ENCODE peak calls at places on chromosome 19, in nine cellular contexts. One of them, this sample, is unnamed.

GRCh38 chr19:954672-955494 is 29.0 kb downstream of the ARID3A start:
- DNase-seq in uterus: no peak
- DNase-seq in colonic mucosa: no peak
- DNase-seq in heart left ventricle: no peak
- DNase-seq in GM23338: no peak
- DNase-seq in tibial artery: no peak
- DNase-seq in body of pancreas: no peak
- DNase-seq in stomach: no peak
- DNase-seq in cardiac muscle cell: peak; percentile 46
- DNase-seq in this sample: no peak

GRCh38 chr19:802888-803561 is 5.8 kb downstream of the PTBP1 start:
- DNase-seq in uterus: no peak
- DNase-seq in colonic mucosa: no peak
- DNase-seq in heart left ventricle: no peak
- DNase-seq in GM23338: peak; percentile 12
- DNase-seq in tibial artery: no peak
- DNase-seq in body of pancreas: no peak
- DNase-seq in stomach: no peak
- DNase-seq in cardiac muscle cell: no peak
- DNase-seq in this sample: no peak

GRCh38 chr19:57263244-57263643 is 17.0 kb upstream of the ZNF460 start:
- DNase-seq in uterus: no peak
- DNase-seq in colonic mucosa: no peak
- DNase-seq in heart left ventricle: no peak
- DNase-seq in GM23338: peak; percentile 26
- DNase-seq in tibial artery: no peak
- DNase-seq in body of pancreas: no peak
- DNase-seq in stomach: no peak
- DNase-seq in cardiac muscle cell: no peak
- DNase-seq in this sample: no peak

GRCh38 chr19:43675269-43675879 is 5.4 kb upstream of the PLAUR start:
- DNase-seq in uterus: no peak
- DNase-seq in colonic mucosa: peak; percentile 91
- DNase-seq in heart left ventricle: no peak
- DNase-seq in GM23338: peak; percentile 32
- DNase-seq in tibial artery: no peak
- DNase-seq in body of pancreas: peak; percentile 53
- DNase-seq in stomach: peak; percentile 84
- DNase-seq in cardiac muscle cell: peak; percentile 23
- DNase-seq in this sample: no peak

GRCh38 chr19:18991050-18991449 is 42.3 kb downstream of the SUGP2 start:
- DNase-seq in uterus: no peak
- DNase-seq in colonic mucosa: no peak
- DNase-seq in heart left ventricle: no peak
- DNase-seq in GM23338: no peak
- DNase-seq in tibial artery: no peak
- DNase-seq in body of pancreas: no peak
- DNase-seq in stomach: no peak
- DNase-seq in cardiac muscle cell: no peak
- DNase-seq in this sample: no peak

GRCh38 chr19:14632286-14632685 is 42.4 kb downstream of the ADGRE3 start:
- DNase-seq in uterus: no peak
- DNase-seq in colonic mucosa: peak; percentile 20
- DNase-seq in heart left ventricle: no peak
- DNase-seq in GM23338: peak; percentile 85
- DNase-seq in tibial artery: no peak
- DNase-seq in body of pancreas: no peak
- DNase-seq in stomach: no peak
- DNase-seq in cardiac muscle cell: peak; percentile 13
- DNase-seq in this sample: no peak

GRCh38 chr19:17479325-17479791 is 9.0 kb downstream of the SLC27A1 start:
- DNase-seq in uterus: no peak
- DNase-seq in colonic mucosa: no peak
- DNase-seq in heart left ventricle: no peak
- DNase-seq in GM23338: no peak
- DNase-seq in tibial artery: no peak
- DNase-seq in body of pancreas: no peak
- DNase-seq in stomach: no peak
- DNase-seq in cardiac muscle cell: peak; percentile 76
- DNase-seq in this sample: no peak

GRCh38 chr19:55116232-55117062 is 990 bp downstream of the PPP1R12C start:
- DNase-seq in uterus: peak; percentile 72
- DNase-seq in colonic mucosa: peak; percentile 69
- DNase-seq in heart left ventricle: peak; percentile 81
- DNase-seq in GM23338: peak; percentile 63
- DNase-seq in tibial artery: peak; percentile 84
- DNase-seq in body of pancreas: peak; percentile 43
- DNase-seq in stomach: peak; percentile 43
- DNase-seq in cardiac muscle cell: peak; percentile 73
- DNase-seq in this sample: peak; percentile 84

GRCh38 chr19:13946414-13946813 is 5.9 kb upstream of the DCAF15 start:
- DNase-seq in uterus: no peak
- DNase-seq in colonic mucosa: no peak
- DNase-seq in heart left ventricle: no peak
- DNase-seq in GM23338: no peak
- DNase-seq in tibial artery: no peak
- DNase-seq in body of pancreas: no peak
- DNase-seq in stomach: no peak
- DNase-seq in cardiac muscle cell: no peak
- DNase-seq in this sample: no peak

GRCh38 chr19:56158170-56158757 is 17.2 kb downstream of the ZNF444 start:
- DNase-seq in uterus: no peak
- DNase-seq in colonic mucosa: no peak
- DNase-seq in heart left ventricle: no peak
- DNase-seq in GM23338: no peak
- DNase-seq in tibial artery: no peak
- DNase-seq in body of pancreas: no peak
- DNase-seq in stomach: no peak
- DNase-seq in cardiac muscle cell: no peak
- DNase-seq in this sample: no peak

GRCh38 chr19:41958367-41959055 is 610 bp downstream of the RABAC1 start:
- DNase-seq in uterus: peak; percentile 82
- DNase-seq in colonic mucosa: peak; percentile 97
- DNase-seq in heart left ventricle: peak; percentile 91
- DNase-seq in GM23338: peak; percentile 96
- DNase-seq in tibial artery: peak; percentile 92
- DNase-seq in body of pancreas: peak; percentile 94
- DNase-seq in stomach: peak; percentile 93
- DNase-seq in cardiac muscle cell: peak; percentile 74
- DNase-seq in this sample: peak; percentile 66

GRCh38 chr19:893775-894090 is 449 bp downstream of the RNU6-9 start:
- DNase-seq in uterus: no peak
- DNase-seq in colonic mucosa: no peak
- DNase-seq in heart left ventricle: no peak
- DNase-seq in GM23338: no peak
- DNase-seq in tibial artery: no peak
- DNase-seq in body of pancreas: no peak
- DNase-seq in stomach: no peak
- DNase-seq in cardiac muscle cell: no peak
- DNase-seq in this sample: no peak

GRCh38 chr19:40610396-40611064 is 9.4 kb downstream of the LTBP4 start:
- DNase-seq in uterus: no peak
- DNase-seq in colonic mucosa: peak; percentile 77
- DNase-seq in heart left ventricle: no peak
- DNase-seq in GM23338: peak; percentile 42
- DNase-seq in tibial artery: peak; percentile 88
- DNase-seq in body of pancreas: peak; percentile 83
- DNase-seq in stomach: peak; percentile 77
- DNase-seq in cardiac muscle cell: no peak
- DNase-seq in this sample: no peak

GRCh38 chr19:5621311-5621944 is 1.1 kb downstream of the SAFB2 start:
- DNase-seq in uterus: peak; percentile 72
- DNase-seq in colonic mucosa: peak; percentile 27
- DNase-seq in heart left ventricle: no peak
- DNase-seq in GM23338: no peak
- DNase-seq in tibial artery: no peak
- DNase-seq in body of pancreas: peak; percentile 22
- DNase-seq in stomach: peak; percentile 27
- DNase-seq in cardiac muscle cell: peak; percentile 25
- DNase-seq in this sample: no peak

GRCh38 chr19:43525836-43526771 is 897 bp downstream of the ETHE1 start:
- DNase-seq in uterus: peak; percentile 28
- DNase-seq in colonic mucosa: peak; percentile 87
- DNase-seq in heart left ventricle: no peak
- DNase-seq in GM23338: peak; percentile 39
- DNase-seq in tibial artery: peak; percentile 74
- DNase-seq in body of pancreas: peak; percentile 43
- DNase-seq in stomach: peak; percentile 38
- DNase-seq in cardiac muscle cell: no peak
- DNase-seq in this sample: no peak

GRCh38 chr19:58361900-58362271 is 665 bp downstream of the ZNF497 start:
- DNase-seq in uterus: peak; percentile 53
- DNase-seq in colonic mucosa: no peak
- DNase-seq in heart left ventricle: peak; percentile 75
- DNase-seq in GM23338: peak; percentile 64
- DNase-seq in tibial artery: no peak
- DNase-seq in body of pancreas: peak; percentile 55
- DNase-seq in stomach: peak; percentile 38
- DNase-seq in cardiac muscle cell: peak; percentile 72
- DNase-seq in this sample: peak; percentile 72

GRCh38 chr19:4519521-4520277 is 1.4 kb upstream of the PLIN4 start:
- DNase-seq in uterus: peak; percentile 77
- DNase-seq in colonic mucosa: no peak
- DNase-seq in heart left ventricle: no peak
- DNase-seq in GM23338: no peak
- DNase-seq in tibial artery: no peak
- DNase-seq in body of pancreas: no peak
- DNase-seq in stomach: no peak
- DNase-seq in cardiac muscle cell: peak; percentile 46
- DNase-seq in this sample: no peak

GRCh38 chr19:4522291-4523002 is 4.2 kb upstream of the PLIN4 start:
- DNase-seq in uterus: no peak
- DNase-seq in colonic mucosa: no peak
- DNase-seq in heart left ventricle: no peak
- DNase-seq in GM23338: no peak
- DNase-seq in tibial artery: no peak
- DNase-seq in body of pancreas: no peak
- DNase-seq in stomach: no peak
- DNase-seq in cardiac muscle cell: no peak
- DNase-seq in this sample: no peak

GRCh38 chr19:4523306-4524110 is 5.2 kb upstream of the PLIN4 start:
- DNase-seq in uterus: no peak
- DNase-seq in colonic mucosa: peak; percentile 55
- DNase-seq in heart left ventricle: peak; percentile 80
- DNase-seq in GM23338: peak; percentile 74
- DNase-seq in tibial artery: no peak
- DNase-seq in body of pancreas: peak; percentile 36
- DNase-seq in stomach: peak; percentile 69
- DNase-seq in cardiac muscle cell: peak; percentile 63
- DNase-seq in this sample: no peak

GRCh38 chr19:4521170-4521887 is 3.0 kb upstream of the PLIN4 start:
- DNase-seq in uterus: no peak
- DNase-seq in colonic mucosa: no peak
- DNase-seq in heart left ventricle: no peak
- DNase-seq in GM23338: no peak
- DNase-seq in tibial artery: no peak
- DNase-seq in body of pancreas: no peak
- DNase-seq in stomach: no peak
- DNase-seq in cardiac muscle cell: peak; percentile 35
- DNase-seq in this sample: no peak

DNA sequence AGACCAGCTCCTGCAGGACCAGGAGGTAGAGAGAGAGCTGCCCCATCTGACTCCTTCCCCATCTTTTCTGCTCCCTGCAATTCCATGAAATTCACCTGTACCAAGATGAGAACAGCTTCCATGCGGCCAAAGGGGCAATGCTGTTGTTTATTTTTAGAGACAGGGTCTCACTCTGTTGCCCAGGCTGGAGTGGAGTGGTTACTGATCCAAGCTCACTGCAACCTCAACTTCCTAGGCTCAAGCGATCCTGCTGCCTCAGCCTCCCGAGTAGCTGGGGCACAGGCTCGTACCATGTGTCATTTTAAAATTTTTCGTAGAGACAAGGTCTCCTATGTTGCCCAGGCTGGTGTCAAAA is 3.6 kb upstream of the PLIN4 start:
- DNase-seq in uterus: no peak
- DNase-seq in colonic mucosa: no peak
- DNase-seq in heart left ventricle: no peak
- DNase-seq in GM23338: no peak
- DNase-seq in tibial artery: no peak
- DNase-seq in body of pancreas: no peak
- DNase-seq in stomach: no peak
- DNase-seq in cardiac muscle cell: no peak
- DNase-seq in this sample: no peak
- H3K4me1 ChIP-seq in uterus: no peaks in the 10 kb centered on the region
- H3K4me1 ChIP-seq in colonic mucosa: no peaks in the 10 kb centered on the region
- H3K4me1 ChIP-seq in heart left ventricle: peaks cover 23% of the 10 kb centered on the region
- H3K4me1 ChIP-seq in GM23338: no peaks in the 10 kb centered on the region
- H3K4me1 ChIP-seq in tibial artery: peaks cover 16% of the 10 kb centered on the region
- H3K4me1 ChIP-seq in body of pancreas: peaks cover 9% of the 10 kb centered on the region
- H3K4me1 ChIP-seq in stomach: peaks cover 13% of the 10 kb centered on the region
- H3K4me1 ChIP-seq in cardiac muscle cell: no peaks in the 10 kb centered on the region
- H3K4me1 ChIP-seq in this sample: peaks cover 3% of the 10 kb centered on the region

GRCh38 chr19:35052599-35053190 is 11.2 kb downstream of the HPN start:
- DNase-seq in uterus: no peak
- DNase-seq in colonic mucosa: no peak
- DNase-seq in heart left ventricle: no peak
- DNase-seq in GM23338: no peak
- DNase-seq in tibial artery: no peak
- DNase-seq in body of pancreas: no peak
- DNase-seq in stomach: no peak
- DNase-seq in cardiac muscle cell: no peak
- DNase-seq in this sample: no peak
- H3K27ac ChIP-seq in uterus: no peak overlapping the region
- H3K27ac ChIP-seq in colonic mucosa: no peak overlapping the region
- H3K27ac ChIP-seq in heart left ventricle: no peak overlapping the region
- H3K27ac ChIP-seq in GM23338: no peak overlapping the region
- H3K27ac ChIP-seq in tibial artery: no peak overlapping the region
- H3K27ac ChIP-seq in body of pancreas: no peak overlapping the region
- H3K27ac ChIP-seq in stomach: no peak overlapping the region
- H3K27ac ChIP-seq in cardiac muscle cell: no peak overlapping the region
- H3K27ac ChIP-seq in this sample: no peak overlapping the region

GRCh38 chr19:35994868-35995654 is at the start of gene SDHAF1:
- DNase-seq in uterus: peak; percentile 97
- DNase-seq in colonic mucosa: peak; percentile 98
- DNase-seq in heart left ventricle: peak; percentile 98
- DNase-seq in GM23338: peak; percentile 98
- DNase-seq in tibial artery: peak; percentile 98
- DNase-seq in body of pancreas: peak; percentile 97
- DNase-seq in stomach: peak; percentile 98
- DNase-seq in cardiac muscle cell: peak; percentile 96
- DNase-seq in this sample: peak; percentile 98
- TF ChIP-seq CTCF in uterus: no peak
- TF ChIP-seq CTCF in colonic mucosa: no peak
- TF ChIP-seq CTCF in heart left ventricle: peak; percentile 11
- TF ChIP-seq CTCF in GM23338: peak; percentile 7
- TF ChIP-seq CTCF in tibial artery: no peak
- TF ChIP-seq CTCF in body of pancreas: no peak
- TF ChIP-seq CTCF in stomach: no peak
- TF ChIP-seq CTCF in cardiac muscle cell: no peak
- TF ChIP-seq CTCF in this sample: no peak

DNA sequence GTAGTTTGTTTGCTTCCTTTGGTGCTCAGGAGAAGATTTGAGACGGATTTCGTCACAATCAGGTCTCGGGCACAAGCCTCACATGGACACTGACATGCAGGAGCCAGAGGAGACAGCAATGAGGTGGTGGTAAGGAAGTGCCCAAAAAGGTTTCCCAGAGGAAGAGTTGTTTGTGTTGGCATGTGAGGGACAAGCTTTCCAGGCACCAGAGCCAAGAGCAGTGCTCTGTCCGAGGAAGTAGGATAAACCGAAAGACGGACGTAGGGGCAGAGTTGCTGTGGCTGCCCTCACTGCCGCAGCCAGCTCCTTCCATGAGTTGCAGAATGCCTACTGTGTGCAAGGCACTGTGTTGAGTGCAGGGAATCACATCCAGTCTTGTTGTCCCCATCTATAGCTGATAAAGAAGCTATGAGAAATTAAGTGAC is 27.7 kb downstream of the SAE1 start:
- DNase-seq in uterus: no peak
- DNase-seq in colonic mucosa: peak; percentile 27
- DNase-seq in heart left ventricle: no peak
- DNase-seq in GM23338: no peak
- DNase-seq in tibial artery: no peak
- DNase-seq in body of pancreas: no peak
- DNase-seq in stomach: no peak
- DNase-seq in cardiac muscle cell: no peak
- DNase-seq in this sample: no peak
- H3K4me1 ChIP-seq in uterus: no peaks in the 10 kb centered on the region
- H3K4me1 ChIP-seq in colonic mucosa: peaks cover 22% of the 10 kb centered on the region
- H3K4me1 ChIP-seq in heart left ventricle: peaks cover 26% of the 10 kb centered on the region
- H3K4me1 ChIP-seq in GM23338: peaks cover 35% of the 10 kb centered on the region
- H3K4me1 ChIP-seq in tibial artery: peaks cover 17% of the 10 kb centered on the region
- H3K4me1 ChIP-seq in body of pancreas: peaks cover 13% of the 10 kb centered on the region
- H3K4me1 ChIP-seq in stomach: peaks cover 50% of the 10 kb centered on the region
- H3K4me1 ChIP-seq in cardiac muscle cell: peaks cover 17% of the 10 kb centered on the region
- H3K4me1 ChIP-seq in this sample: peaks cover 18% of the 10 kb centered on the region